ENCODE peak calls at places on chromosomes 12 and 14, in four cellular contexts. One of them, this sample, is unnamed.

GRCh38 chr12:94749890-94750289 is 99.5 kb upstream of the TMCC3 start:
- DNase-seq in left cardiac atrium: no peak
- DNase-seq in HT1080: no peak
- DNase-seq in activated B cell treated with CpG ODN at 0.5 μM for 24 hours: no peak
- DNase-seq in this sample: no peak

GRCh38 chr14:24975393-24975792 is 74.6 kb downstream of the STXBP6 start:
- DNase-seq in left cardiac atrium: no peak
- DNase-seq in HT1080: no peak
- DNase-seq in activated B cell treated with CpG ODN at 0.5 μM for 24 hours: no peak
- DNase-seq in this sample: no peak

GRCh38 chr12:51818567-51819300 is 29.8 kb downstream of the FIGNL2 start:
- DNase-seq in activated B cell treated with CpG ODN at 0.5 μM for 24 hours: no peak
- DNase-seq in HT1080: peak
- DNase-seq in left cardiac atrium: no peak
- DNase-seq in this sample: no peak

GRCh38 chr14:32513571-32514009 is 184.5 kb downstream of the AKAP6 start:
- DNase-seq in left cardiac atrium: no peak
- DNase-seq in activated B cell treated with CpG ODN at 0.5 μM for 24 hours: no peak
- DNase-seq in HT1080: no peak
- DNase-seq in this sample: no peak

GRCh38 chr12:48907243-48907642 is 18.0 kb downstream of the FKBP11 start:
- DNase-seq in activated B cell treated with CpG ODN at 0.5 μM for 24 hours: no peak
- DNase-seq in left cardiac atrium: no peak
- DNase-seq in HT1080: no peak
- DNase-seq in this sample: no peak

GRCh38 chr12:31590730-31591307 is at the start of gene DENND5B:
- DNase-seq in left cardiac atrium: peak
- DNase-seq in HT1080: peak
- DNase-seq in activated B cell treated with CpG ODN at 0.5 μM for 24 hours: peak
- DNase-seq in this sample: no peak

GRCh38 chr14:93712838-93713724 is 75.2 kb downstream of the PRIMA1 start:
- DNase-seq in activated B cell treated with CpG ODN at 0.5 μM for 24 hours: no peak
- DNase-seq in HT1080: no peak
- DNase-seq in left cardiac atrium: no peak
- DNase-seq in this sample: no peak

GRCh38 chr12:120094485-120094884 is 22.1 kb downstream of the RAB35 start:
- DNase-seq in activated B cell treated with CpG ODN at 0.5 μM for 24 hours: no peak
- DNase-seq in HT1080: no peak
- DNase-seq in left cardiac atrium: no peak
- DNase-seq in this sample: no peak

GRCh38 chr12:43766291-43766690 is 7.5 kb downstream of the IRAK4 start:
- DNase-seq in HT1080: peak
- DNase-seq in activated B cell treated with CpG ODN at 0.5 μM for 24 hours: no peak
- DNase-seq in left cardiac atrium: no peak
- DNase-seq in this sample: no peak

GRCh38 chr14:31336646-31337045 is 83.7 kb downstream of the HEATR5A start:
- DNase-seq in activated B cell treated with CpG ODN at 0.5 μM for 24 hours: no peak
- DNase-seq in left cardiac atrium: no peak
- DNase-seq in HT1080: peak
- DNase-seq in this sample: peak

GRCh38 chr14:22448035-22448904 is 140.8 kb downstream of the DAD1 start:
- DNase-seq in left cardiac atrium: no peak
- DNase-seq in activated B cell treated with CpG ODN at 0.5 μM for 24 hours: no peak
- DNase-seq in HT1080: peak
- DNase-seq in this sample: no peak

GRCh38 chr12:50589650-50590435 is 85.1 kb downstream of the DIP2B start:
- DNase-seq in activated B cell treated with CpG ODN at 0.5 μM for 24 hours: no peak
- DNase-seq in left cardiac atrium: no peak
- DNase-seq in HT1080: peak
- DNase-seq in this sample: no peak

GRCh38 chr12:121811434-121812319 is 7.9 kb downstream of the SETD1B start:
- DNase-seq in activated B cell treated with CpG ODN at 0.5 μM for 24 hours: peak
- DNase-seq in left cardiac atrium: peak
- DNase-seq in HT1080: peak
- DNase-seq in this sample: no peak

GRCh38 chr12:23813206-23813605 is 136.3 kb downstream of the SOX5 start:
- DNase-seq in activated B cell treated with CpG ODN at 0.5 μM for 24 hours: no peak
- DNase-seq in left cardiac atrium: no peak
- DNase-seq in HT1080: no peak
- DNase-seq in this sample: no peak

GRCh38 chr14:68711551-68712437 is 81.1 kb downstream of the ZFP36L1 start:
- DNase-seq in activated B cell treated with CpG ODN at 0.5 μM for 24 hours: no peak
- DNase-seq in left cardiac atrium: no peak
- DNase-seq in HT1080: no peak
- DNase-seq in this sample: no peak

GRCh38 chr12:132066345-132066685 is 77.8 kb downstream of the DDX51 start:
- DNase-seq in HT1080: no peak
- DNase-seq in activated B cell treated with CpG ODN at 0.5 μM for 24 hours: peak
- DNase-seq in left cardiac atrium: no peak
- DNase-seq in this sample: peak

GRCh38 chr12:3544296-3544965 is 53.4 kb downstream of the PRMT8 start:
- DNase-seq in activated B cell treated with CpG ODN at 0.5 μM for 24 hours: no peak
- DNase-seq in left cardiac atrium: no peak
- DNase-seq in HT1080: no peak
- DNase-seq in this sample: no peak

GRCh38 chr12:51437471-51437870 is 12.8 kb downstream of the SLC4A8 start:
- DNase-seq in left cardiac atrium: no peak
- DNase-seq in HT1080: no peak
- DNase-seq in activated B cell treated with CpG ODN at 0.5 μM for 24 hours: no peak
- DNase-seq in this sample: no peak

GRCh38 chr12:116027551-116027821 is 250.0 kb downstream of the MED13L start:
- DNase-seq in left cardiac atrium: no peak
- DNase-seq in activated B cell treated with CpG ODN at 0.5 μM for 24 hours: no peak
- DNase-seq in HT1080: no peak
- DNase-seq in this sample: no peak

GRCh38 chr12:9331218-9331626 is 123.0 kb upstream of the PZP start:
- DNase-seq in HT1080: peak
- DNase-seq in activated B cell treated with CpG ODN at 0.5 μM for 24 hours: peak
- DNase-seq in left cardiac atrium: peak
- DNase-seq in this sample: no peak

GRCh38 chr14:105448706-105449111 is 25.9 kb upstream of the CRIP2 start:
- DNase-seq in left cardiac atrium: peak
- DNase-seq in HT1080: peak
- DNase-seq in activated B cell treated with CpG ODN at 0.5 μM for 24 hours: peak
- DNase-seq in this sample: no peak